ENCODE peak calls at places on chromosomes 3 and 15, in seven cellular contexts. M, U, E, C, G, S and D are unnamed samples.

GRCh38 chr15:55799287-55800212 is 56.6 kb upstream of the PRTG start:
- DNase-seq in M (no peak), U (no peak), E (peak; percentile 39), C (peak; percentile 59), G (peak; percentile 65), S (peak; percentile 4), D (no peak)

GRCh38 chr3:159586587-159587202 is 401.9 kb upstream of the IL12A start:
- DNase-seq in M (peak; percentile 31), U (no peak), E (peak; percentile 29), C (peak; percentile 65), G (peak; percentile 77), S (no peak), D (no peak)

GRCh38 chr3:64796597-64796996 is 108.8 kb upstream of the ADAMTS9 start:
- DNase-seq in M (no peak), U (no peak), E (no peak), C (peak; percentile 9), G (no peak), S (no peak), D (no peak)

GRCh38 chr15:41323611-41324010 is 8.8 kb downstream of the OIP5 start:
- DNase-seq in M (no peak), U (no peak), E (no peak), C (no peak), G (no peak), S (no peak), D (no peak)

GRCh38 chr15:58413253-58413652 is 18.5 kb upstream of the LIPC start:
- DNase-seq in M (no peak), U (no peak), E (no peak), C (no peak), G (no peak), S (no peak), D (no peak)

GRCh38 chr15:62212746-62213145 is 47.7 kb upstream of the C2CD4B start:
- DNase-seq in M (no peak), U (no peak), E (no peak), C (no peak), G (no peak), S (no peak), D (no peak)

GRCh38 chr3:51682079-51682478 is 11.0 kb downstream of the TEX264 start:
- DNase-seq in M (peak; percentile 51), U (peak; percentile 79), E (peak; percentile 67), C (peak; percentile 90), G (peak; percentile 87), S (peak; percentile 76), D (peak; percentile 62)

GRCh38 chr3:123552095-123552714 is 32.6 kb downstream of the HACD2 start:
- DNase-seq in M (no peak), U (no peak), E (no peak), C (peak; percentile 28), G (peak; percentile 36), S (no peak), D (no peak)

GRCh38 chr3:159751754-159752153 is 236.9 kb upstream of the IL12A start:
- DNase-seq in M (no peak), U (no peak), E (no peak), C (peak; percentile 48), G (peak; percentile 74), S (no peak), D (no peak)

GRCh38 chr15:29880341-29880740 is 58.1 kb upstream of the TJP1 start:
- DNase-seq in M (no peak), U (no peak), E (no peak), C (no peak), G (no peak), S (no peak), D (no peak)